ENCODE peak calls at places on chromosomes 3 and 15, in five cellular contexts. One of them, this sample, is unnamed.

GRCh38 chr3:71753716-71754609 is at the start of gene GPR27:
- DNase-seq in endothelial cell: peak; percentile 33
- DNase-seq in WERI-Rb-1: peak; percentile 39
- DNase-seq in frontal cortex: peak; percentile 23
- DNase-seq in non-pigmented ciliary epithelial cell: no peak
- DNase-seq in this sample: no peak

GRCh38 chr3:98574157-98574556 is 19.3 kb downstream of the CPOX start:
- DNase-seq in frontal cortex: no peak
- DNase-seq in non-pigmented ciliary epithelial cell: no peak
- DNase-seq in WERI-Rb-1: no peak
- DNase-seq in endothelial cell: no peak
- DNase-seq in this sample: no peak

GRCh38 chr3:16668776-16669545 is 63.7 kb upstream of the DAZL start:
- DNase-seq in frontal cortex: no peak
- DNase-seq in non-pigmented ciliary epithelial cell: no peak
- DNase-seq in WERI-Rb-1: no peak
- DNase-seq in endothelial cell: no peak
- DNase-seq in this sample: no peak

GRCh38 chr3:141575879-141576743 is 89.3 kb downstream of the RASA2 start:
- DNase-seq in WERI-Rb-1: no peak
- DNase-seq in frontal cortex: no peak
- DNase-seq in non-pigmented ciliary epithelial cell: no peak
- DNase-seq in endothelial cell: no peak
- DNase-seq in this sample: no peak

GRCh38 chr3:84444726-84445521 is 513.9 kb upstream of the CADM2 start:
- DNase-seq in frontal cortex: no peak
- DNase-seq in non-pigmented ciliary epithelial cell: no peak
- DNase-seq in endothelial cell: no peak
- DNase-seq in WERI-Rb-1: no peak
- DNase-seq in this sample: no peak

GRCh38 chr3:72887723-72888545 is at the start of gene GXYLT2:
- DNase-seq in endothelial cell: peak; percentile 58
- DNase-seq in non-pigmented ciliary epithelial cell: no peak
- DNase-seq in WERI-Rb-1: peak; percentile 85
- DNase-seq in frontal cortex: peak; percentile 67
- DNase-seq in this sample: no peak

GRCh38 chr3:188905991-188906635 is 265.7 kb upstream of the TPRG1 start:
- DNase-seq in endothelial cell: no peak
- DNase-seq in non-pigmented ciliary epithelial cell: no peak
- DNase-seq in frontal cortex: peak; percentile 28
- DNase-seq in WERI-Rb-1: no peak
- DNase-seq in this sample: no peak

GRCh38 chr3:13378155-13378554 is 42.0 kb downstream of the NUP210 start:
- DNase-seq in non-pigmented ciliary epithelial cell: no peak
- DNase-seq in endothelial cell: no peak
- DNase-seq in WERI-Rb-1: no peak
- DNase-seq in frontal cortex: no peak
- DNase-seq in this sample: no peak

GRCh38 chr15:69193948-69194827 is 33.8 kb downstream of the GLCE start:
- DNase-seq in endothelial cell: no peak
- DNase-seq in non-pigmented ciliary epithelial cell: peak; percentile 19
- DNase-seq in WERI-Rb-1: no peak
- DNase-seq in frontal cortex: no peak
- DNase-seq in this sample: no peak

GRCh38 chr3:147215660-147216059 is 190.7 kb downstream of the ZIC4 start:
- DNase-seq in frontal cortex: no peak
- DNase-seq in WERI-Rb-1: no peak
- DNase-seq in non-pigmented ciliary epithelial cell: no peak
- DNase-seq in endothelial cell: no peak
- DNase-seq in this sample: no peak

GRCh38 chr3:177517906-177518305 is 320.6 kb upstream of the TBL1XR1 start:
- DNase-seq in WERI-Rb-1: no peak
- DNase-seq in non-pigmented ciliary epithelial cell: no peak
- DNase-seq in frontal cortex: no peak
- DNase-seq in endothelial cell: no peak
- DNase-seq in this sample: no peak

GRCh38 chr3:64445318-64446300 is 220.3 kb upstream of the PRICKLE2 start:
- DNase-seq in frontal cortex: peak; percentile 64
- DNase-seq in WERI-Rb-1: peak; percentile 86
- DNase-seq in endothelial cell: peak; percentile 53
- DNase-seq in non-pigmented ciliary epithelial cell: no peak
- DNase-seq in this sample: no peak

GRCh38 chr15:81255596-81255995 is 58.9 kb downstream of the IL16 start:
- DNase-seq in frontal cortex: no peak
- DNase-seq in endothelial cell: no peak
- DNase-seq in WERI-Rb-1: peak; percentile 79
- DNase-seq in non-pigmented ciliary epithelial cell: no peak
- DNase-seq in this sample: no peak

GRCh38 chr3:124893526-124893925 is 6.4 kb upstream of the ITGB5 start:
- DNase-seq in WERI-Rb-1: no peak
- DNase-seq in frontal cortex: no peak
- DNase-seq in non-pigmented ciliary epithelial cell: no peak
- DNase-seq in endothelial cell: no peak
- DNase-seq in this sample: no peak

GRCh38 chr3:143242101-143242500 is 122.5 kb downstream of the CHST2 start:
- DNase-seq in non-pigmented ciliary epithelial cell: peak; percentile 51
- DNase-seq in frontal cortex: no peak
- DNase-seq in endothelial cell: no peak
- DNase-seq in WERI-Rb-1: no peak
- DNase-seq in this sample: no peak

GRCh38 chr15:31372635-31373091 is 46.0 kb downstream of the KLF13 start:
- DNase-seq in frontal cortex: no peak
- DNase-seq in non-pigmented ciliary epithelial cell: peak; percentile 32
- DNase-seq in WERI-Rb-1: no peak
- DNase-seq in endothelial cell: peak; percentile 48
- DNase-seq in this sample: no peak

GRCh38 chr15:75349851-75350588 is 3.2 kb downstream of the NEIL1 start:
- DNase-seq in endothelial cell: no peak
- DNase-seq in frontal cortex: no peak
- DNase-seq in non-pigmented ciliary epithelial cell: no peak
- DNase-seq in WERI-Rb-1: no peak
- DNase-seq in this sample: no peak

GRCh38 chr15:69539316-69539715 is 86.7 kb downstream of the RPLP1 start:
- DNase-seq in frontal cortex: no peak
- DNase-seq in non-pigmented ciliary epithelial cell: no peak
- DNase-seq in endothelial cell: no peak
- DNase-seq in WERI-Rb-1: no peak
- DNase-seq in this sample: no peak

GRCh38 chr15:41043276-41043675 is 72.8 kb downstream of the INO80 start:
- DNase-seq in frontal cortex: no peak
- DNase-seq in non-pigmented ciliary epithelial cell: no peak
- DNase-seq in WERI-Rb-1: no peak
- DNase-seq in endothelial cell: no peak
- DNase-seq in this sample: no peak

GRCh38 chr15:77012868-77013267 is 17.9 kb downstream of the PSTPIP1 start:
- DNase-seq in non-pigmented ciliary epithelial cell: no peak
- DNase-seq in WERI-Rb-1: no peak
- DNase-seq in endothelial cell: no peak
- DNase-seq in frontal cortex: no peak
- DNase-seq in this sample: no peak

GRCh38 chr15:101047301-101047781 is 128.2 kb downstream of the LRRK1 start:
- DNase-seq in non-pigmented ciliary epithelial cell: no peak
- DNase-seq in WERI-Rb-1: peak; percentile 4
- DNase-seq in endothelial cell: peak; percentile 3
- DNase-seq in frontal cortex: no peak
- DNase-seq in this sample: no peak

GRCh38 chr15:42584031-42584765 is 8.8 kb downstream of the STARD9 start:
- DNase-seq in frontal cortex: no peak
- DNase-seq in WERI-Rb-1: peak; percentile 23
- DNase-seq in non-pigmented ciliary epithelial cell: no peak
- DNase-seq in endothelial cell: no peak
- DNase-seq in this sample: no peak